ENCODE peak calls at places on chromosomes 4 and X, in ten cellular contexts. J is uterus, R is heart left ventricle, D is ovary, U is Peyer's patch, O is tibial nerve, W is right lobe of liver, Q is HepG2, X is sigmoid colon, A is endothelial cell of umbilical vein. B is an unnamed sample.
A peak's percentile ranks its signal among the peaks of the same experiment; 100 is the strongest.

GRCh38 chr4:105613326-105613725 is 60.9 kb downstream of the ARHGEF38 start:
- DNase-seq in J (no peak), R (no peak), D (no peak), U (no peak), O (no peak), W (no peak), Q (no peak), X (no peak), A (no peak), B (no peak)

GRCh38 chrX:23898412-23898959 is 9.3 kb downstream of the APOO start:
- DNase-seq in J (no peak), R (no peak), D (no peak), U (no peak), O (no peak), W (no peak), Q (no peak), X (no peak), A (peak; percentile 57), B (no peak)

GRCh38 chr4:7256989-7257810 is 64.9 kb downstream of the SORCS2 start:
- DNase-seq in J (peak; percentile 43), R (peak; percentile 87), D (peak; percentile 78), U (no peak), O (peak; percentile 84), W (no peak), Q (no peak), X (peak; percentile 91), A (no peak), B (peak; percentile 87)

GRCh38 chr4:164989464-164989863 is 12.0 kb upstream of the TRIM61 start:
- DNase-seq in J (no peak), R (no peak), D (no peak), U (no peak), O (no peak), W (no peak), Q (no peak), X (no peak), A (no peak), B (no peak)

GRCh38 chrX:126836195-126836594 is 16.7 kb downstream of the PRR32 start:
- DNase-seq in J (no peak), R (no peak), D (no peak), U (no peak), O (no peak), W (no peak), Q (no peak), X (no peak), A (no peak), B (no peak)

GRCh38 chr4:129453524-129453923 is 357.6 kb downstream of the C4orf33 start:
- DNase-seq in J (no peak), R (no peak), D (no peak), U (no peak), O (no peak), W (no peak), Q (no peak), X (no peak), A (peak; percentile 39), B (peak; percentile 4)

GRCh38 chrX:18983711-18984380 is at the start of gene PHKA2:
- DNase-seq in J (peak; percentile 37), R (peak; percentile 75), D (no peak), U (peak; percentile 76), O (peak; percentile 17), W (peak; percentile 75), Q (peak; percentile 29), X (peak; percentile 70), A (no peak), B (peak; percentile 55)

GRCh38 chrX:21479695-21480280 is 105.6 kb downstream of the CNKSR2 start:
- DNase-seq in J (no peak), R (no peak), D (no peak), U (no peak), O (peak; percentile 6), W (no peak), Q (peak; percentile 48), X (no peak), A (peak; percentile 49), B (peak; percentile 1)

GRCh38 chr4:22688236-22688635 is 4.5 kb upstream of the GBA3 start:
- DNase-seq in J (no peak), R (no peak), D (no peak), U (no peak), O (no peak), W (no peak), Q (no peak), X (no peak), A (no peak), B (no peak)

GRCh38 chrX:108557594-108557993 is 118.0 kb downstream of the COL4A5 start:
- DNase-seq in J (no peak), R (no peak), D (no peak), U (no peak), O (no peak), W (no peak), Q (no peak), X (no peak), A (no peak), B (no peak)

GRCh38 chrX:30572004-30572403 is 5.6 kb downstream of the TASL start:
- DNase-seq in J (no peak), R (no peak), D (no peak), U (no peak), O (no peak), W (no peak), Q (peak; percentile 18), X (no peak), A (no peak), B (no peak)

GRCh38 chrX:18468599-18468998 is 43.2 kb downstream of the CDKL5 start:
- DNase-seq in J (no peak), R (no peak), D (no peak), U (no peak), O (no peak), W (no peak), Q (no peak), X (no peak), A (no peak), B (no peak)

GRCh38 chr4:182139481-182139880 is 103.7 kb upstream of the TENM3 start:
- DNase-seq in J (no peak), R (no peak), D (no peak), U (no peak), O (no peak), W (no peak), Q (no peak), X (no peak), A (no peak), B (no peak)

GRCh38 chr4:182141623-182142022 is 101.6 kb upstream of the TENM3 start:
- DNase-seq in J (no peak), R (no peak), D (no peak), U (no peak), O (no peak), W (no peak), Q (no peak), X (no peak), A (no peak), B (no peak)

GRCh38 chr4:182140547-182140946 is 102.7 kb upstream of the TENM3 start:
- DNase-seq in J (no peak), R (no peak), D (no peak), U (no peak), O (no peak), W (no peak), Q (no peak), X (no peak), A (no peak), B (no peak)

GRCh38 chr4:182141046-182141445 is 102.2 kb upstream of the TENM3 start:
- DNase-seq in J (no peak), R (no peak), D (no peak), U (no peak), O (no peak), W (no peak), Q (no peak), X (no peak), A (no peak), B (no peak)

GRCh38 chr4:182137343-182137742 is 105.9 kb upstream of the TENM3 start:
- DNase-seq in J (no peak), R (no peak), D (no peak), U (no peak), O (no peak), W (no peak), Q (no peak), X (no peak), A (no peak), B (no peak)
- H3K4me1 ChIP-seq in J (no peaks in the 10 kb centered on the region), R (no peaks in the 10 kb centered on the region), D (no peaks in the 10 kb centered on the region), U (no peaks in the 10 kb centered on the region), O (peaks cover 10% of the 10 kb centered on the region), W (peaks cover 3% of the 10 kb centered on the region), Q (no peaks in the 10 kb centered on the region), X (no peaks in the 10 kb centered on the region), A (no peaks in the 10 kb centered on the region), B (peaks cover 3% of the 10 kb centered on the region)

GRCh38 chr4:41360911-41361830 is 104.4 kb downstream of the UCHL1 start:
- DNase-seq in J (no peak), R (peak; percentile 66), D (peak; percentile 55), U (peak; percentile 58), O (no peak), W (peak; percentile 61), Q (no peak), X (peak; percentile 77), A (peak; percentile 50), B (peak; percentile 73)
- H3K4me3 ChIP-seq in J (peak overlapping the region; percentile 54), R (peak overlapping the region; percentile 76), D (peak overlapping the region; percentile 61), U (peak overlapping the region; percentile 37), O (peak overlapping the region; percentile 63), W (peak overlapping the region; percentile 84), Q (peak overlapping the region; percentile 50), X (peak overlapping the region; percentile 82), A (peak overlapping the region; percentile 9), B (peak overlapping the region; percentile 70)

GRCh38 chr4:143335979-143336827 is 473 bp upstream of the GAB1 start:
- DNase-seq in J (peak; percentile 93), R (peak; percentile 94), D (peak; percentile 89), U (peak; percentile 90), O (peak; percentile 81), W (peak; percentile 96), Q (peak; percentile 71), X (peak; percentile 96), A (peak; percentile 93), B (peak; percentile 87)
- TF ChIP-seq POLR2A in J (peak; percentile 65), R (peak; percentile 54), D (peak; percentile 49), U (peak; percentile 56), O (peak; percentile 75), W (peak; percentile 46), Q (peak; percentile 65), X (no peak), A (no peak), B (peak; percentile 70)

DNA sequence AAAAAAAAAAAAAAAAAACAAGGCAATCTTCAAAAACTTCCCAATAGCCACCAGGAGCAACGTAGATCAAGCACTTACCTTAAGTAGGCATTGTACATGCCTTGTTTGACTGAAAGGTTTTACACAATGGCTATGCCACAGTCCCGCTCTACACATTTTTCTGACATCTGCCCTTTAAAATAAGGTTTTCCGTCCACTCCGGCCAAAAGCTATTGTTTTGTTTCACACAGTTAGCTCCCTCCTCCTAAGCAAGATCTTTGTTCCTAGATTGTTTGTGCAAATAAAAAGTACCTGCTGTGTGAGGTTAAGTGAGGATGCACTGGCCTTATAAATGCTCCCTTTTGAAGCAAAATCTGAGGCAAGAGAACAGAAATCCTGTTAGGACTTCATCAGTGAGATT is 11.8 kb downstream of the SCD5 start:
- DNase-seq in J (no peak), R (no peak), D (no peak), U (no peak), O (no peak), W (no peak), Q (no peak), X (no peak), A (peak; percentile 91), B (no peak)
- H3K4me1 ChIP-seq in J (no peaks in the 10 kb centered on the region), R (peaks cover 28% of the 10 kb centered on the region), D (peaks cover 17% of the 10 kb centered on the region), U (no peaks in the 10 kb centered on the region), O (peaks cover 82% of the 10 kb centered on the region), W (no peaks in the 10 kb centered on the region), Q (peaks cover 7% of the 10 kb centered on the region), X (peaks cover 24% of the 10 kb centered on the region), A (peaks cover 38% of the 10 kb centered on the region), B (peaks cover 25% of the 10 kb centered on the region)

GRCh38 chr4:76898385-76898692 is 395 bp upstream of the SOWAHB start:
- DNase-seq in J (no peak), R (no peak), D (no peak), U (no peak), O (no peak), W (no peak), Q (no peak), X (no peak), A (no peak), B (no peak)
- H3K4me3 ChIP-seq in J (peak overlapping the region; percentile 36), R (peak overlapping the region; percentile 57), D (peak overlapping the region; percentile 48), U (peak overlapping the region; percentile 40), O (peak overlapping the region; percentile 29), W (peak overlapping the region; percentile 51), Q (peak overlapping the region; percentile 51), X (peak overlapping the region; percentile 51), A (no peak overlapping the region), B (peak overlapping the region; percentile 71)

B was measured in thyroid gland.